ENCODE peak calls at places on chromosome 9, in eight cellular contexts. S is NCI-H1417; N is T-helper 1 cell; P is A549; V is NCI-H1105; R is AG09309; E is activated naive CD4-positive, alpha-beta T cell treated with anti-CD3 and anti-CD28 coated beads, Interleukin-2, amount 50 U/mL, for 16 hours; D is AG04449. C is an unnamed sample.

GRCh38 chr9:109012876-109013677 is at the start of gene CTNNAL1:
- DNase-seq in S (peak), N (peak), P (peak), V (peak), R (no peak), E (peak), D (no peak), C (peak)

GRCh38 chr9:86614871-86615849 is 260.9 kb upstream of the TUT7 start:
- DNase-seq in S (no peak), N (no peak), P (peak), V (no peak), R (peak), E (no peak), D (peak), C (no peak)

GRCh38 chr9:137255448-137256114 is 454 bp downstream of the NELFB start:
- DNase-seq in S (no peak), N (peak), P (peak), V (no peak), R (no peak), E (no peak), D (no peak), C (no peak)

GRCh38 chr9:135624282-135624681 is 15.1 kb downstream of the GLT6D1 start:
- DNase-seq in S (no peak), N (no peak), P (no peak), V (no peak), R (no peak), E (no peak), D (no peak), C (no peak)

GRCh38 chr9:98538626-98539031 is 170.1 kb downstream of the GABBR2 start:
- DNase-seq in S (no peak), N (no peak), P (no peak), V (peak), R (no peak), E (no peak), D (no peak), C (peak)

GRCh38 chr9:131661954-131662621 is 77.8 kb downstream of the RAPGEF1 start:
- DNase-seq in S (no peak), N (peak), P (no peak), V (no peak), R (no peak), E (peak), D (no peak), C (no peak)

GRCh38 chr9:112648624-112649023 is 69.3 kb downstream of the INIP start:
- DNase-seq in S (no peak), N (no peak), P (no peak), V (no peak), R (no peak), E (no peak), D (no peak), C (no peak)

GRCh38 chr9:134963546-134963945 is 45.8 kb upstream of the FCN1 start:
- DNase-seq in S (no peak), N (no peak), P (no peak), V (no peak), R (no peak), E (peak), D (no peak), C (no peak)

GRCh38 chr9:110777201-110777842 is 108.7 kb downstream of the MUSK start:
- DNase-seq in S (no peak), N (no peak), P (no peak), V (no peak), R (no peak), E (no peak), D (no peak), C (no peak)

GRCh38 chr9:18124760-18125159 is 349.2 kb upstream of the ADAMTSL1 start:
- DNase-seq in S (no peak), N (no peak), P (no peak), V (no peak), R (no peak), E (no peak), D (peak), C (no peak)

GRCh38 chr9:76655970-76656369 is 108.3 kb upstream of the PCA3 start:
- DNase-seq in S (no peak), N (no peak), P (no peak), V (no peak), R (no peak), E (no peak), D (no peak), C (no peak)

C was measured in anterior cingulate cortex.